ENCODE peak calls at places on chromosomes 2 and 18, in six cellular contexts. Z is mesenchymal stem cell, Q is upper lobe of right lung, D is OCI-LY7, L is right atrium auricular region, W is ovary. G is an unnamed sample. For H3K4me1, the result is how much of the 10 kb centered on the place peaks cover.

GRCh38 chr2:39435254-39435653 is 1.8 kb downstream of the MAP4K3 start:
- DNase-seq in Z (peak), Q (no peak), D (no peak), L (no peak), W (no peak), G (no peak)

GRCh38 chr2:159129301-159129700 is 157.2 kb downstream of the WDSUB1 start:
- DNase-seq in Z (no peak), Q (no peak), D (no peak), L (no peak), W (no peak), G (no peak)

GRCh38 chr2:46325178-46325928 is 28.1 kb downstream of the EPAS1 start:
- DNase-seq in Z (peak), Q (no peak), D (no peak), L (no peak), W (no peak), G (no peak)

GRCh38 chr2:230706053-230706498 is 6.6 kb upstream of the CAB39 start:
- DNase-seq in Z (no peak), Q (no peak), D (no peak), L (no peak), W (no peak), G (no peak)

GRCh38 chr2:28407976-28408690 is 15.5 kb downstream of the FOSL2 start:
- DNase-seq in Z (no peak), Q (peak), D (no peak), L (no peak), W (no peak), G (no peak)

GRCh38 chr2:1758112-1758630 is 13.9 kb upstream of the PXDN start:
- DNase-seq in Z (peak), Q (no peak), D (no peak), L (no peak), W (no peak), G (no peak)

GRCh38 chr2:20419007-20419576 is 27.8 kb upstream of the RHOB start:
- DNase-seq in Z (peak), Q (no peak), D (no peak), L (peak), W (no peak), G (peak)

GRCh38 chr18:44039216-44039615 is 641.5 kb upstream of the SETBP1 start:
- DNase-seq in Z (peak), Q (no peak), D (no peak), L (no peak), W (no peak), G (no peak)

GRCh38 chr2:199850718-199851498 is at the start of gene FTCDNL1:
- DNase-seq in Z (peak), Q (peak), D (peak), L (no peak), W (peak), G (peak)

GRCh38 chr2:199850250-199850717 is 708 bp downstream of the FTCDNL1 start:
- DNase-seq in Z (no peak), Q (no peak), D (no peak), L (no peak), W (no peak), G (no peak)

GRCh38 chr2:199851886-199852285 is 894 bp upstream of the FTCDNL1 start:
- DNase-seq in Z (no peak), Q (no peak), D (no peak), L (no peak), W (no peak), G (no peak)

GRCh38 chr2:199848323-199848722 is 2.7 kb downstream of the FTCDNL1 start:
- DNase-seq in Z (no peak), Q (no peak), D (no peak), L (no peak), W (no peak), G (no peak)

DNA sequence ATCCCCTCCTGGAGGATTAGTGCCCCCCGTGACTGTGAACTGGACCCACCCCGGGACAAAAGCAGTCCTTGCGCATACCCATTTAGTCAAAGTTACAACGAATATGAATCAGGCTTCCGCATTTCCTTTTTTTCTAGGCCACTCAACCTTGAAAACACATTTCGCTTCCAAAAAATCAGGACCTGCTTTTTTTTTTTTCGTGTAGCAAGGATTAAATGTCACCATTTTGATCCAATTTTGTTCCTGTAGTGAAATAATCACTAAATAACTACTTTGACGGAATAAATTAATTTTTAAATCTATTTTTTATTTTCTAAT is 466 bp upstream of the FTCDNL1 start:
- DNase-seq in Z (no peak), Q (peak), D (no peak), L (no peak), W (no peak), G (no peak)
- H3K27ac ChIP-seq in Z (no peak), Q (peak), D (no peak), L (no peak), W (peak), G (no peak)

GRCh38 chr2:222979484-222979883 is 72.5 kb upstream of the KCNE4 start:
- DNase-seq in Z (no peak), Q (no peak), D (no peak), L (no peak), W (no peak), G (no peak)

GRCh38 chr2:222978850-222979249 is 73.1 kb upstream of the KCNE4 start:
- DNase-seq in Z (no peak), Q (no peak), D (no peak), L (no peak), W (no peak), G (no peak)

GRCh38 chr2:222976521-222977076 is 75.4 kb upstream of the KCNE4 start:
- DNase-seq in Z (no peak), Q (no peak), D (no peak), L (no peak), W (no peak), G (no peak)

GRCh38 chr2:222973733-222974132 is 78.3 kb upstream of the KCNE4 start:
- DNase-seq in Z (no peak), Q (no peak), D (no peak), L (no peak), W (no peak), G (no peak)

GRCh38 chr2:222977121-222977520 is 74.9 kb upstream of the KCNE4 start:
- DNase-seq in Z (no peak), Q (no peak), D (no peak), L (no peak), W (no peak), G (no peak)
- H3K4me1 ChIP-seq in Z (under half), Q (under half), D (under half), L (under half), W (under half), G (under half)

DNA sequence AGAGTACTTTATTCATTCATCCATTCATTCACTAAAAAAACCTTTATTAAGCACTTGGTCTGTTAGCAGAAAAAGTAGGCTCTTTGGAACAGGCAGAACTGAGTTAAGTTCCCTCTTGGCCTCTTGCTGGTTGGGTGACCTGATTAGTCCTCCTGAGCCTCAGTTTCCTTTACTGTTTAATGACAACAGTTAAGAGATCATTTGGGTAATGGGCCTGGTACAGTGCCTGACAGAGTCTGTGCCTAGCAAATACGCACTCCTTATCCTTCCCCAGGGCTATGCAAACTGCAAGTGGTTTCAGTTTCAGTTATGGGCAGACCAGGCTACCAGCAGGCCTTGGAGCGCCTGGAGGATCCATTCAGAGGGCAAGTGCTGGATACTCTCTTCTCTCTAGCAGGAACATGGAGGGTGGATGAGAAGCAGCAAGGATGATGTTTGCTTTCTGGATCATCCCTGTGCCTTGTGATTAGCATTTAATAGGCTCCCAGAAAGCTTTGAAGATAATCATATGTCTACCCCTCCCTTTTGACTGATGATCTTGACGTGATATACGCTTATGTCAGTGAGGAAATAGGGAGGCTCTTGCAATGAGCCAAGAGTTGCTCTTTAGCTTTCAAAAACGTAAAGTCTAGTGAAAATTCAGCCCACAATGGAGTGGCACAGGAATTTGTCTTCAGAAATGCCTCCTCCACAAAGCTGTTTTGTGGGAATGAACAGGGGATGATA is 12.4 kb upstream of the TAF1B start:
- DNase-seq in Z (peak), Q (no peak), D (no peak), L (peak), W (no peak), G (no peak)
- H3K27ac ChIP-seq in Z (no peak), Q (peak), D (no peak), L (no peak), W (no peak), G (no peak)

GRCh38 chr2:237691908-237692600 is 64.7 kb downstream of the LRRFIP1 start:
- DNase-seq in Z (peak), Q (peak), D (peak), L (peak), W (peak), G (peak)
- H3K4me1 ChIP-seq in Z (under half), Q (half or more), D (under half), L (under half), W (under half), G (under half)

G was measured in right cardiac atrium.